ENCODE peak calls at places on chromosomes 3 and 15, in six cellular contexts. One of them, this sample, is unnamed.

GRCh38 chr15:92733090-92733933 is 77.7 kb upstream of the FAM174B start:
- DNase-seq in heart right ventricle: no peak
- DNase-seq in ELR: no peak
- DNase-seq in NCI-H2081: no peak
- DNase-seq in CD4-positive, alpha-beta memory T cell: no peak
- DNase-seq in activated naive CD8-positive, alpha-beta T cell treated with anti-CD3 and anti-CD28 coated beads, Interleukin-2, amount 50 U/mL, for 24 hours: no peak
- DNase-seq in this sample: no peak

GRCh38 chr15:53472883-53473282 is 286.6 kb downstream of the WDR72 start:
- DNase-seq in CD4-positive, alpha-beta memory T cell: no peak
- DNase-seq in activated naive CD8-positive, alpha-beta T cell treated with anti-CD3 and anti-CD28 coated beads, Interleukin-2, amount 50 U/mL, for 24 hours: no peak
- DNase-seq in heart right ventricle: no peak
- DNase-seq in NCI-H2081: no peak
- DNase-seq in ELR: no peak
- DNase-seq in this sample: no peak

GRCh38 chr15:73593278-73594074 is 39.7 kb downstream of the NPTN start:
- DNase-seq in ELR: no peak
- DNase-seq in heart right ventricle: no peak
- DNase-seq in activated naive CD8-positive, alpha-beta T cell treated with anti-CD3 and anti-CD28 coated beads, Interleukin-2, amount 50 U/mL, for 24 hours: no peak
- DNase-seq in NCI-H2081: peak
- DNase-seq in CD4-positive, alpha-beta memory T cell: no peak
- DNase-seq in this sample: peak

GRCh38 chr3:161316006-161316689 is 55.2 kb downstream of the SPTSSB start:
- DNase-seq in heart right ventricle: no peak
- DNase-seq in NCI-H2081: no peak
- DNase-seq in ELR: peak
- DNase-seq in CD4-positive, alpha-beta memory T cell: no peak
- DNase-seq in activated naive CD8-positive, alpha-beta T cell treated with anti-CD3 and anti-CD28 coated beads, Interleukin-2, amount 50 U/mL, for 24 hours: no peak
- DNase-seq in this sample: no peak

GRCh38 chr15:29815000-29815704 is 7.1 kb downstream of the TJP1 start:
- DNase-seq in CD4-positive, alpha-beta memory T cell: no peak
- DNase-seq in activated naive CD8-positive, alpha-beta T cell treated with anti-CD3 and anti-CD28 coated beads, Interleukin-2, amount 50 U/mL, for 24 hours: no peak
- DNase-seq in ELR: peak
- DNase-seq in heart right ventricle: no peak
- DNase-seq in NCI-H2081: no peak
- DNase-seq in this sample: no peak

GRCh38 chr15:27958911-27959598 is 140.1 kb downstream of the OCA2 start:
- DNase-seq in CD4-positive, alpha-beta memory T cell: no peak
- DNase-seq in heart right ventricle: no peak
- DNase-seq in activated naive CD8-positive, alpha-beta T cell treated with anti-CD3 and anti-CD28 coated beads, Interleukin-2, amount 50 U/mL, for 24 hours: no peak
- DNase-seq in NCI-H2081: no peak
- DNase-seq in ELR: no peak
- DNase-seq in this sample: no peak

GRCh38 chr15:58731756-58732535 is 17.6 kb downstream of the ADAM10 start:
- DNase-seq in heart right ventricle: no peak
- DNase-seq in ELR: peak
- DNase-seq in NCI-H2081: no peak
- DNase-seq in CD4-positive, alpha-beta memory T cell: no peak
- DNase-seq in activated naive CD8-positive, alpha-beta T cell treated with anti-CD3 and anti-CD28 coated beads, Interleukin-2, amount 50 U/mL, for 24 hours: no peak
- DNase-seq in this sample: no peak

GRCh38 chr3:54527953-54528352 is 399.9 kb downstream of the LRTM1 start:
- DNase-seq in ELR: no peak
- DNase-seq in heart right ventricle: no peak
- DNase-seq in CD4-positive, alpha-beta memory T cell: no peak
- DNase-seq in activated naive CD8-positive, alpha-beta T cell treated with anti-CD3 and anti-CD28 coated beads, Interleukin-2, amount 50 U/mL, for 24 hours: no peak
- DNase-seq in NCI-H2081: no peak
- DNase-seq in this sample: peak

GRCh38 chr3:50651445-50651844 is 23.3 kb upstream of the DOCK3 start:
- DNase-seq in CD4-positive, alpha-beta memory T cell: no peak
- DNase-seq in heart right ventricle: no peak
- DNase-seq in ELR: no peak
- DNase-seq in NCI-H2081: no peak
- DNase-seq in activated naive CD8-positive, alpha-beta T cell treated with anti-CD3 and anti-CD28 coated beads, Interleukin-2, amount 50 U/mL, for 24 hours: no peak
- DNase-seq in this sample: no peak

GRCh38 chr3:163476179-163476578 is 1602.1 kb downstream of the SI start:
- DNase-seq in NCI-H2081: peak
- DNase-seq in activated naive CD8-positive, alpha-beta T cell treated with anti-CD3 and anti-CD28 coated beads, Interleukin-2, amount 50 U/mL, for 24 hours: no peak
- DNase-seq in CD4-positive, alpha-beta memory T cell: no peak
- DNase-seq in ELR: peak
- DNase-seq in heart right ventricle: no peak
- DNase-seq in this sample: no peak

GRCh38 chr3:59578129-59578528 is 528.3 kb upstream of the CFAP20DC start:
- DNase-seq in NCI-H2081: no peak
- DNase-seq in activated naive CD8-positive, alpha-beta T cell treated with anti-CD3 and anti-CD28 coated beads, Interleukin-2, amount 50 U/mL, for 24 hours: no peak
- DNase-seq in heart right ventricle: no peak
- DNase-seq in CD4-positive, alpha-beta memory T cell: no peak
- DNase-seq in ELR: no peak
- DNase-seq in this sample: no peak

GRCh38 chr15:65259367-65259781 is 27.3 kb downstream of the PARP16 start:
- DNase-seq in CD4-positive, alpha-beta memory T cell: no peak
- DNase-seq in NCI-H2081: no peak
- DNase-seq in heart right ventricle: no peak
- DNase-seq in activated naive CD8-positive, alpha-beta T cell treated with anti-CD3 and anti-CD28 coated beads, Interleukin-2, amount 50 U/mL, for 24 hours: no peak
- DNase-seq in ELR: no peak
- DNase-seq in this sample: peak

GRCh38 chr3:52518723-52519444 is 14.8 kb downstream of the NT5DC2 start:
- DNase-seq in ELR: no peak
- DNase-seq in heart right ventricle: no peak
- DNase-seq in CD4-positive, alpha-beta memory T cell: no peak
- DNase-seq in activated naive CD8-positive, alpha-beta T cell treated with anti-CD3 and anti-CD28 coated beads, Interleukin-2, amount 50 U/mL, for 24 hours: no peak
- DNase-seq in NCI-H2081: no peak
- DNase-seq in this sample: peak

GRCh38 chr3:150734795-150735119 is 28.2 kb downstream of the SIAH2 start:
- DNase-seq in NCI-H2081: no peak
- DNase-seq in activated naive CD8-positive, alpha-beta T cell treated with anti-CD3 and anti-CD28 coated beads, Interleukin-2, amount 50 U/mL, for 24 hours: no peak
- DNase-seq in ELR: no peak
- DNase-seq in heart right ventricle: no peak
- DNase-seq in CD4-positive, alpha-beta memory T cell: no peak
- DNase-seq in this sample: no peak

GRCh38 chr15:29978411-29979382 is 104.1 kb upstream of the GOLGA8J start:
- DNase-seq in activated naive CD8-positive, alpha-beta T cell treated with anti-CD3 and anti-CD28 coated beads, Interleukin-2, amount 50 U/mL, for 24 hours: no peak
- DNase-seq in NCI-H2081: no peak
- DNase-seq in heart right ventricle: no peak
- DNase-seq in ELR: peak
- DNase-seq in CD4-positive, alpha-beta memory T cell: no peak
- DNase-seq in this sample: no peak

GRCh38 chr3:60742606-60743145 is 508.6 kb downstream of the FHIT start:
- DNase-seq in activated naive CD8-positive, alpha-beta T cell treated with anti-CD3 and anti-CD28 coated beads, Interleukin-2, amount 50 U/mL, for 24 hours: no peak
- DNase-seq in heart right ventricle: no peak
- DNase-seq in CD4-positive, alpha-beta memory T cell: no peak
- DNase-seq in ELR: peak
- DNase-seq in NCI-H2081: no peak
- DNase-seq in this sample: peak

GRCh38 chr3:16239082-16239770 is 25.5 kb downstream of the DPH3 start:
- DNase-seq in ELR: no peak
- DNase-seq in NCI-H2081: no peak
- DNase-seq in activated naive CD8-positive, alpha-beta T cell treated with anti-CD3 and anti-CD28 coated beads, Interleukin-2, amount 50 U/mL, for 24 hours: no peak
- DNase-seq in CD4-positive, alpha-beta memory T cell: no peak
- DNase-seq in heart right ventricle: no peak
- DNase-seq in this sample: no peak

GRCh38 chr3:38480930-38481329 is 15.2 kb upstream of the EXOG start:
- DNase-seq in activated naive CD8-positive, alpha-beta T cell treated with anti-CD3 and anti-CD28 coated beads, Interleukin-2, amount 50 U/mL, for 24 hours: no peak
- DNase-seq in ELR: no peak
- DNase-seq in NCI-H2081: no peak
- DNase-seq in CD4-positive, alpha-beta memory T cell: no peak
- DNase-seq in heart right ventricle: no peak
- DNase-seq in this sample: no peak

GRCh38 chr15:71250936-71251468 is 135.7 kb downstream of the THSD4 start:
- DNase-seq in ELR: no peak
- DNase-seq in CD4-positive, alpha-beta memory T cell: no peak
- DNase-seq in heart right ventricle: no peak
- DNase-seq in NCI-H2081: peak
- DNase-seq in activated naive CD8-positive, alpha-beta T cell treated with anti-CD3 and anti-CD28 coated beads, Interleukin-2, amount 50 U/mL, for 24 hours: no peak
- DNase-seq in this sample: no peak

GRCh38 chr3:69084326-69084667 is 440 bp upstream of the ARL6IP5 start:
- DNase-seq in NCI-H2081: no peak
- DNase-seq in heart right ventricle: no peak
- DNase-seq in ELR: peak
- DNase-seq in activated naive CD8-positive, alpha-beta T cell treated with anti-CD3 and anti-CD28 coated beads, Interleukin-2, amount 50 U/mL, for 24 hours: no peak
- DNase-seq in CD4-positive, alpha-beta memory T cell: no peak
- DNase-seq in this sample: no peak

GRCh38 chr3:37892917-37893595 is 31.4 kb downstream of the CTDSPL start:
- DNase-seq in ELR: no peak
- DNase-seq in activated naive CD8-positive, alpha-beta T cell treated with anti-CD3 and anti-CD28 coated beads, Interleukin-2, amount 50 U/mL, for 24 hours: no peak
- DNase-seq in CD4-positive, alpha-beta memory T cell: no peak
- DNase-seq in NCI-H2081: no peak
- DNase-seq in heart right ventricle: peak
- DNase-seq in this sample: peak

GRCh38 chr3:35832140-35832571 is 192.8 kb downstream of the ARPP21 start:
- DNase-seq in CD4-positive, alpha-beta memory T cell: no peak
- DNase-seq in activated naive CD8-positive, alpha-beta T cell treated with anti-CD3 and anti-CD28 coated beads, Interleukin-2, amount 50 U/mL, for 24 hours: no peak
- DNase-seq in ELR: no peak
- DNase-seq in heart right ventricle: no peak
- DNase-seq in NCI-H2081: no peak
- DNase-seq in this sample: no peak

GRCh38 chr15:98734472-98735284 is 86.3 kb downstream of the IGF1R start:
- DNase-seq in CD4-positive, alpha-beta memory T cell: no peak
- DNase-seq in ELR: no peak
- DNase-seq in NCI-H2081: no peak
- DNase-seq in activated naive CD8-positive, alpha-beta T cell treated with anti-CD3 and anti-CD28 coated beads, Interleukin-2, amount 50 U/mL, for 24 hours: no peak
- DNase-seq in heart right ventricle: no peak
- DNase-seq in this sample: no peak